ENCODE peak calls at places on chromosome 12, in eight cellular contexts. J is cardiac muscle cell, I is mucosa of descending colon, F is Panc1, Z is neural progenitor cell, E is BE2C, P is A549, R is fibroblast of lung. G is an unnamed sample.

GRCh38 chr12:109923481-109924245 is 23.6 kb downstream of the TCHP start:
- DNase-seq in J (no peak), I (no peak), F (no peak), Z (no peak), E (no peak), P (no peak), R (no peak), G (no peak)

GRCh38 chr12:127388985-127389384 is 878.0 kb upstream of the TMEM132C start:
- DNase-seq in J (no peak), I (no peak), F (no peak), Z (no peak), E (no peak), P (no peak), R (peak; percentile 82), G (no peak)

GRCh38 chr12:120688527-120689071 is 1.6 kb downstream of the MLEC start:
- DNase-seq in J (peak; percentile 18), I (peak; percentile 71), F (no peak), Z (no peak), E (peak; percentile 23), P (no peak), R (peak; percentile 39), G (no peak)

GRCh38 chr12:42961395-42961794 is 371.8 kb upstream of the PRICKLE1 start:
- DNase-seq in J (no peak), I (no peak), F (peak; percentile 10), Z (no peak), E (no peak), P (peak; percentile 90), R (peak; percentile 99), G (no peak)

GRCh38 chr12:68040450-68041075 is 51.3 kb downstream of the IFNG-AS1 start:
- DNase-seq in J (peak; percentile 82), I (peak; percentile 84), F (peak; percentile 35), Z (peak; percentile 82), E (peak; percentile 60), P (peak; percentile 76), R (peak; percentile 68), G (no peak)

GRCh38 chr12:88242161-88242925 is 100.2 kb downstream of the TMTC3 start:
- DNase-seq in J (no peak), I (peak; percentile 8), F (peak; percentile 84), Z (no peak), E (no peak), P (peak; percentile 78), R (peak; percentile 99), G (no peak)

GRCh38 chr12:94172973-94173372 is 24.6 kb downstream of the PLXNC1 start:
- DNase-seq in J (no peak), I (no peak), F (no peak), Z (no peak), E (no peak), P (peak; percentile 40), R (peak; percentile 91), G (no peak)

GRCh38 chr12:55727643-55728184 is 1.1 kb downstream of the CD63 start:
- DNase-seq in J (no peak), I (peak; percentile 72), F (no peak), Z (peak; percentile 23), E (peak; percentile 46), P (peak; percentile 41), R (peak; percentile 63), G (peak; percentile 83)

GRCh38 chr12:9868951-9869306 is 225 bp downstream of the CLEC2B start:
- DNase-seq in J (no peak), I (no peak), F (no peak), Z (no peak), E (no peak), P (no peak), R (no peak), G (no peak)

GRCh38 chr12:9869307-9870161 is at the start of gene CLEC2B:
- DNase-seq in J (no peak), I (peak; percentile 22), F (no peak), Z (peak; percentile 16), E (no peak), P (peak; percentile 42), R (peak; percentile 78), G (no peak)

GRCh38 chr12:9872116-9872515 is 3.0 kb upstream of the CLEC2B start:
- DNase-seq in J (no peak), I (no peak), F (no peak), Z (no peak), E (no peak), P (no peak), R (no peak), G (no peak)

GRCh38 chr12:9868271-9868815 is 811 bp downstream of the CLEC2B start:
- DNase-seq in J (no peak), I (no peak), F (no peak), Z (no peak), E (no peak), P (no peak), R (no peak), G (no peak)

DNA sequence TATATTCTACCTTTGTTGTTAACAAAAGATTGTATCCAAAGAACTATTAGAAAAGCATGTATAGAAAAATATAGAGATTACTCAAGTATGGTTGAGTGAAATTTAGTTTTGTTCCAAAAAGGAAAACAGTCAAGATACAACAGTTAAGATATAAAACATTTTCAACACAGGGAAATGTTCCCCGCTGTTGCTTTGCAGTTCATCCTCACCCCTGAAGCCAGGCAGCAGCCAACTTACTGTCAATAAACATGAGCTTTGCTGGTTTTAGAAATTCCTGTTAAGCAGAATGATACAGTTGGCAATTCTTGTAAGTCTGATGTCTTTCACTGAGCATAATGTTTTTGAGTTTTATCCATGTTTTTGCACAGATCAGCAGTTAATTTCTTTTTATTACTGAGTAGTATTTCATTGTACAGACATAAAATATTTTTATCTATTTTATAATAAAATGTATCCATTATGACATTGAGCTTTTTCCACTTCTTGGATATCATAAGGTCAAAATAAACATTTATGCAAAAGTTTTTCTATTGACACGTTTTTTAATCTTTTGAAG is 1.2 kb upstream of the CLEC2B start:
- DNase-seq in J (no peak), I (no peak), F (no peak), Z (no peak), E (no peak), P (no peak), R (no peak), G (no peak)
- TF ChIP-seq CTCF in J (no peak), I (no peak), F (no peak), Z (no peak), E (no peak), P (no peak), R (no peak), G (no peak)

GRCh38 chr12:51907083-51907863 is at the start of gene ACVRL1:
- DNase-seq in J (no peak), I (peak; percentile 64), F (no peak), Z (peak; percentile 38), E (no peak), P (no peak), R (no peak), G (peak; percentile 73)

GRCh38 chr12:51905507-51906438 is 1.5 kb upstream of the ACVRL1 start:
- DNase-seq in J (no peak), I (peak; percentile 85), F (no peak), Z (no peak), E (peak; percentile 88), P (no peak), R (no peak), G (no peak)

GRCh38 chr12:51908876-51909592 is 1.7 kb downstream of the ACVRL1 start:
- DNase-seq in J (no peak), I (no peak), F (no peak), Z (no peak), E (no peak), P (no peak), R (no peak), G (no peak)

GRCh38 chr12:51906452-51907082 is 737 bp upstream of the ACVRL1 start:
- DNase-seq in J (no peak), I (no peak), F (no peak), Z (no peak), E (no peak), P (no peak), R (no peak), G (no peak)

GRCh38 chr12:51907864-51908425 is 641 bp downstream of the ACVRL1 start:
- DNase-seq in J (no peak), I (no peak), F (no peak), Z (no peak), E (no peak), P (no peak), R (no peak), G (peak; percentile 58)
- H3K4me1 ChIP-seq in J (peaks cover 17% of the 10 kb centered on the region), I (peaks cover 41% of the 10 kb centered on the region), F (no peaks in the 10 kb centered on the region), Z (peaks cover 9% of the 10 kb centered on the region), E (peaks cover 56% of the 10 kb centered on the region), P (no peaks in the 10 kb centered on the region), R (peaks cover 28% of the 10 kb centered on the region), G (peaks cover 89% of the 10 kb centered on the region)

GRCh38 chr12:1606021-1606622 is 11.7 kb upstream of the FBXL14 start:
- DNase-seq in J (peak; percentile 81), I (peak; percentile 93), F (peak; percentile 77), Z (no peak), E (peak; percentile 79), P (peak; percentile 87), R (peak; percentile 83), G (peak; percentile 89)

GRCh38 chr12:1610072-1610643 is 15.8 kb upstream of the FBXL14 start:
- DNase-seq in J (no peak), I (no peak), F (no peak), Z (no peak), E (no peak), P (no peak), R (no peak), G (no peak)

GRCh38 chr12:1605129-1606020 is 11.0 kb upstream of the FBXL14 start:
- DNase-seq in J (peak; percentile 88), I (peak; percentile 91), F (peak; percentile 68), Z (peak; percentile 84), E (peak; percentile 78), P (peak; percentile 88), R (peak; percentile 79), G (peak; percentile 87)

GRCh38 chr12:1608783-1609119 is 14.4 kb upstream of the FBXL14 start:
- DNase-seq in J (no peak), I (no peak), F (no peak), Z (no peak), E (no peak), P (no peak), R (no peak), G (no peak)

DNA sequence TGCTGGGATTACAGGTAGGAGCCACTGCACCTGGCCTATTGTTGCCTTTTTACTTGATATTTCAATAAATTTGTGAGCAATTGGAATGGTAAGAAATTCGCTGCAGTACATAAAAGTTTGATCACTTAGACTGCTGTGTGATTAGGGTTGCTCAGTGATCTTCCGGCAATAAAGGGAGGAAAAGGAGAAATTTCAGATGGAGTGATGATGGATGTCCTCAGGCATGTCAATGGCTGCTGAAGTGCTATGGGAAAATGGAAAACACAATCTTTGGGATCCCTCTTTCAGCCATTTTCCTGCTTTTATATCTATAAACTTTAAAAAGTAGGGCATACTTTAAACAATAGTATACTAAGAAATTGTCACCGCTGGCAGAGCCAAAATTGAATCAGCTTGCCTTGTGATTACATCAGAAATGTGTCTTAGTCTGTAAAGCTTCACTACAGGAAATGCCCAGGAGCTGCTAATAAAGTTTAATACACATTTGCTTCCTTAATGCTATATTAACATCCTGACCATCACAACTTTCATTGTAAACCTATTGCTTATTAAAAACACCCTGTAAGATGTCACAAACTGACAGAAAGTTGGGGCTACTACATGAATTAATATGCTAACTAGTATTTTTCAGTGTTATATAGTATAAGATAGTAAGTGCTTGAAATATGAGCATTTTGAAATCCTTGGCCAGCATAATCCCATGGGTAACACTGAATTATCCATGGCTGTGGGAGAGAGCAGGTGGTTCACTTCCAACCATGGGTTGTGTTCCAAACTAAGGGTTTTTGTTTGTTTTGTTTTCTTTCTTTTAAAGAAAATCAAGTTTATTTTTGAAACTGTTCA is 13.8 kb upstream of the FBXL14 start:
- DNase-seq in J (no peak), I (no peak), F (no peak), Z (no peak), E (no peak), P (no peak), R (no peak), G (no peak)
- TF ChIP-seq CTCF in J (no peak), I (no peak), F (no peak), Z (no peak), E (no peak), P (no peak), R (no peak), G (no peak)

GRCh38 chr12:47033797-47034555 is 45.4 kb upstream of the PCED1B start:
- DNase-seq in J (no peak), I (no peak), F (no peak), Z (no peak), E (no peak), P (peak; percentile 32), R (peak; percentile 84), G (no peak)
- H3K4me1 ChIP-seq in J (no peaks in the 10 kb centered on the region), I (peaks cover 7% of the 10 kb centered on the region), F (no peaks in the 10 kb centered on the region), Z (no peaks in the 10 kb centered on the region), E (no peaks in the 10 kb centered on the region), P (peaks cover 55% of the 10 kb centered on the region), R (no peaks in the 10 kb centered on the region), G (peaks cover 7% of the 10 kb centered on the region)